ENCODE peak calls at places on chromosomes 5 and 9, in nine cellular contexts. V is HEK293T; P is LHCN-M2; K is iPS-NIHi11; O is effector CD4-positive, alpha-beta T cell; G is endodermal cell; J is NB4; N is PC-3; W is COR-L47. X is an unnamed sample.

GRCh38 chr5:53261245-53261644 is 151.7 kb upstream of the MOCS2 start:
- DNase-seq in N (no peak), O (no peak), J (no peak), V (no peak), W (no peak), G (no peak), P (peak), K (no peak), X (no peak)

GRCh38 chr5:136802382-136802781 is 437.0 kb upstream of the TRPC7 start:
- DNase-seq in N (peak), P (peak), K (no peak), O (no peak), V (no peak), G (peak), J (peak), W (no peak), X (no peak)

GRCh38 chr9:15277400-15278137 is 29.4 kb downstream of the TTC39B start:
- DNase-seq in W (peak), O (no peak), P (peak), J (peak), K (no peak), G (no peak), V (no peak), N (peak), X (no peak)

GRCh38 chr5:73867344-73868335 is 241.6 kb downstream of the ARHGEF28 start:
- DNase-seq in V (no peak), N (no peak), O (no peak), G (no peak), J (no peak), P (peak), W (no peak), K (no peak), X (no peak)

GRCh38 chr5:110852541-110852940 is 113.7 kb downstream of the SLC25A46 start:
- DNase-seq in J (no peak), K (no peak), O (no peak), P (no peak), G (no peak), W (no peak), N (no peak), V (no peak), X (no peak)

GRCh38 chr5:122751293-122751753 is 23.6 kb upstream of the SNX2 start:
- DNase-seq in J (peak), W (no peak), P (no peak), G (peak), O (no peak), V (no peak), K (peak), N (no peak), X (no peak)

GRCh38 chr5:145554399-145554798 is 280.7 kb downstream of the PRELID2 start:
- DNase-seq in N (peak), W (peak), V (no peak), P (peak), J (no peak), G (no peak), K (no peak), O (no peak), X (no peak)

GRCh38 chr5:110371725-110372041 is 354.8 kb downstream of the TMEM232 start:
- DNase-seq in G (no peak), J (peak), K (no peak), V (no peak), O (no peak), W (no peak), P (no peak), N (no peak), X (no peak)

GRCh38 chr5:54362434-54362833 is 52.1 kb upstream of the ARL15 start:
- DNase-seq in J (no peak), N (no peak), O (no peak), P (no peak), K (no peak), W (no peak), G (no peak), V (no peak), X (no peak)